ENCODE peak calls at places on chromosomes 13 and 19, in five cellular contexts. U is lower leg skin, I is fibroblast of lung, G is ascending aorta, N is coronary artery. F is an unnamed sample.

GRCh38 chr13:75129331-75129730 is 352.6 kb downstream of the TBC1D4 start:
- DNase-seq in U (no peak), I (peak; percentile 21), G (no peak), N (no peak), F (peak; percentile 55)

GRCh38 chr19:23474172-23474571 is 78.9 kb upstream of the ZNF91 start:
- DNase-seq in U (no peak), I (no peak), G (no peak), N (no peak), F (no peak)

GRCh38 chr13:46359731-46360130 is 27.3 kb downstream of the RUBCNL start:
- DNase-seq in U (no peak), I (peak; percentile 80), G (no peak), N (no peak), F (peak; percentile 59)

GRCh38 chr13:83325454-83325853 is 556.8 kb downstream of the SLITRK1 start:
- DNase-seq in U (no peak), I (peak; percentile 81), G (no peak), N (no peak), F (peak; percentile 52)

GRCh38 chr13:50384724-50385123 is 369.5 kb downstream of the KCNRG start:
- DNase-seq in U (no peak), I (no peak), G (no peak), N (no peak), F (no peak)

GRCh38 chr13:31761951-31762350 is 22.6 kb downstream of the RXFP2 start:
- DNase-seq in U (no peak), I (peak; percentile 61), G (no peak), N (no peak), F (no peak)

GRCh38 chr19:47240996-47241918 is 10.3 kb upstream of the BBC3 start:
- DNase-seq in U (peak; percentile 92), I (peak; percentile 77), G (no peak), N (no peak), F (no peak)

GRCh38 chr19:58055483-58055874 is 3.6 kb upstream of the ZNF135 start:
- DNase-seq in U (no peak), I (no peak), G (no peak), N (no peak), F (no peak)

GRCh38 chr13:40043759-40044158 is 388.3 kb downstream of the COG6 start:
- DNase-seq in U (no peak), I (no peak), G (no peak), N (no peak), F (no peak)

GRCh38 chr19:34508540-34508939 is 27.0 kb downstream of the WTIP start:
- DNase-seq in U (peak; percentile 64), I (no peak), G (no peak), N (no peak), F (no peak)

GRCh38 chr13:70424428-70424827 is 316.2 kb upstream of the KLHL1 start:
- DNase-seq in U (no peak), I (no peak), G (no peak), N (no peak), F (no peak)

GRCh38 chr13:62278271-62278670 is 862.6 kb upstream of the PCDH20 start:
- DNase-seq in U (no peak), I (no peak), G (no peak), N (no peak), F (no peak)

GRCh38 chr13:41917641-41918040 is 43.3 kb downstream of the VWA8 start:
- DNase-seq in U (no peak), I (peak; percentile 78), G (no peak), N (no peak), F (peak; percentile 57)

GRCh38 chr19:49712397-49712859 is 21.5 kb downstream of the CPT1C start:
- DNase-seq in U (no peak), I (peak; percentile 42), G (no peak), N (no peak), F (no peak)

GRCh38 chr19:2273356-2274184 is 8.4 kb downstream of the PEAK3 start:
- DNase-seq in U (peak; percentile 94), I (peak; percentile 64), G (no peak), N (peak; percentile 86), F (no peak)

GRCh38 chr13:93355094-93355493 is 128.5 kb downstream of the GPC6 start:
- DNase-seq in U (no peak), I (no peak), G (no peak), N (no peak), F (no peak)

GRCh38 chr19:34662919-34663318 is 14.0 kb downstream of the SCGB2B2 start:
- DNase-seq in U (no peak), I (no peak), G (no peak), N (no peak), F (no peak)

GRCh38 chr19:41016488-41017071 is 25.5 kb downstream of the CYP2B6 start:
- DNase-seq in U (peak; percentile 50), I (no peak), G (no peak), N (peak; percentile 66), F (no peak)
- TF ChIP-seq CTCF in U (no peak), I (no peak), G (no peak), N (no peak), F (no peak)

DNA sequence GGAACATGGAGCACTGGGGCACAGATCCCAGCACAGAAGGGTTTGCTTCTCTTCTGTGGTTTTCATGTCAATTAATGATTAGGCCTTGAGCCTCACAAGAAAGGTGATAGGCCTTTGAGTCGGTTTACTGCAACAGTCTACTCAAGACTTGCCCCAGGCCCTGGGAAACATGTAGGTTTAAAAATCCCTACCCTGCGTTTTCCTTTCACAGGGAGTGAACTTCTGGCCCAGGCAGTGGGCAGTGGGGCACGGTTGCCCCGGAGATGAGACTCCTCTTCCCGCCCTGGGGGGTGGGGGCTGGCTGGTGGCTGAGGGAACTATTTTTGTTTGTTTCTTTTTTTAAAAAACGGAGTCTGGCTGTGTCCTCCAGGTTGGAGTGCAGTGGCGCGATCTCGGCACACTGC is 597 bp upstream of the SPATA13 start:
- DNase-seq in U (no peak), I (peak; percentile 14), G (no peak), N (no peak), F (no peak)
- H3K4me3 ChIP-seq in U (peak overlapping the region; percentile 2), I (no peak overlapping the region), G (peak overlapping the region; percentile 61), N (peak overlapping the region; percentile 86), F (peak overlapping the region; percentile 88)

GRCh38 chr13:30355405-30355741 is 48.0 kb upstream of the KATNAL1 start:
- DNase-seq in U (peak; percentile 75), I (no peak), G (no peak), N (no peak), F (no peak)
- TF ChIP-seq CTCF in U (no peak), I (peak; percentile 27), G (peak; percentile 25), N (no peak), F (no peak)

GRCh38 chr19:17347877-17348276 is 10.5 kb downstream of the GTPBP3 start:
- DNase-seq in U (no peak), I (no peak), G (no peak), N (no peak), F (no peak)

GRCh38 chr19:17346109-17346671 is 8.8 kb downstream of the GTPBP3 start:
- DNase-seq in U (peak; percentile 96), I (peak; percentile 47), G (no peak), N (no peak), F (no peak)

GRCh38 chr19:17351815-17352435 is 14.6 kb downstream of the GTPBP3 start:
- DNase-seq in U (no peak), I (no peak), G (no peak), N (no peak), F (no peak)

GRCh38 chr19:17348700-17349099 is 11.3 kb downstream of the GTPBP3 start:
- DNase-seq in U (no peak), I (peak; percentile 67), G (peak; percentile 40), N (no peak), F (no peak)

GRCh38 chr19:17347361-17347760 is 10.0 kb downstream of the GTPBP3 start:
- DNase-seq in U (no peak), I (no peak), G (no peak), N (no peak), F (no peak)
- H3K4me3 ChIP-seq in U (no peak overlapping the region), I (no peak overlapping the region), G (no peak overlapping the region), N (no peak overlapping the region), F (no peak overlapping the region)

GRCh38 chr13:76991796-76992547 is at the start of gene CLN5:
- DNase-seq in U (peak; percentile 99), I (peak; percentile 92), G (peak; percentile 82), N (peak; percentile 97), F (peak; percentile 58)
- TF ChIP-seq CTCF in U (no peak), I (no peak), G (no peak), N (no peak), F (no peak)

GRCh38 chr19:53577968-53578367 is 40.0 kb downstream of the ZNF331 start:
- DNase-seq in U (no peak), I (no peak), G (no peak), N (no peak), F (no peak)
- H3K4me3 ChIP-seq in U (no peak overlapping the region), I (no peak overlapping the region), G (no peak overlapping the region), N (no peak overlapping the region), F (no peak overlapping the region)